ENCODE peak calls at places on chromosomes 5 and 9, in seven cellular contexts. B is PC-3, V is OCI-LY7, L is GM23338, P is SK-N-SH, D is HCT116, A is neural progenitor cell. S is an unnamed sample.

GRCh38 chr9:137945581-137945980 is 68.0 kb downstream of the CACNA1B start:
- DNase-seq in B (peak; percentile 2), V (peak; percentile 35), L (peak; percentile 41), P (no peak), D (no peak), A (no peak), S (no peak)

GRCh38 chr9:123435471-123435870 is 79.5 kb downstream of the CRB2 start:
- DNase-seq in B (no peak), V (no peak), L (no peak), P (no peak), D (no peak), A (no peak), S (no peak)

GRCh38 chr9:2800385-2801179 is 43.3 kb downstream of the PUM3 start:
- DNase-seq in B (no peak), V (no peak), L (no peak), P (peak; percentile 15), D (no peak), A (peak; percentile 57), S (peak; percentile 29)

GRCh38 chr9:21983509-21983908 is 10.7 kb downstream of the CDKN2A start:
- DNase-seq in B (no peak), V (no peak), L (no peak), P (no peak), D (no peak), A (no peak), S (no peak)

GRCh38 chr9:135850737-135851136 is 56.6 kb downstream of the CAMSAP1 start:
- DNase-seq in B (peak; percentile 24), V (no peak), L (no peak), P (no peak), D (no peak), A (no peak), S (no peak)

GRCh38 chr5:33688041-33688980 is 203.5 kb downstream of the ADAMTS12 start:
- DNase-seq in B (no peak), V (no peak), L (no peak), P (no peak), D (no peak), A (no peak), S (peak; percentile 75)

GRCh38 chr9:16039988-16040761 is 487.3 kb downstream of the CCDC171 start:
- DNase-seq in B (peak; percentile 70), V (no peak), L (peak; percentile 21), P (peak; percentile 25), D (no peak), A (peak; percentile 89), S (no peak)

GRCh38 chr9:125161284-125161918 is 18.1 kb upstream of the SCAI start:
- DNase-seq in B (no peak), V (no peak), L (no peak), P (no peak), D (no peak), A (no peak), S (peak; percentile 67)

GRCh38 chr9:37618817-37619216 is 26.4 kb upstream of the TOMM5 start:
- DNase-seq in B (peak; percentile 50), V (no peak), L (no peak), P (no peak), D (no peak), A (no peak), S (peak; percentile 82)

GRCh38 chr5:38438757-38439156 is 117.7 kb downstream of the LIFR start:
- DNase-seq in B (no peak), V (no peak), L (no peak), P (no peak), D (no peak), A (no peak), S (no peak)

GRCh38 chr9:121201045-121201737 is 478 bp downstream of the RAB14 start:
- DNase-seq in B (no peak), V (peak; percentile 64), L (peak; percentile 60), P (no peak), D (no peak), A (peak; percentile 75), S (peak; percentile 71)

GRCh38 chr9:105195259-105195658 is 49.2 kb upstream of the SLC44A1 start:
- DNase-seq in B (no peak), V (no peak), L (no peak), P (no peak), D (no peak), A (no peak), S (no peak)

GRCh38 chr5:33997331-33997983 is 10.4 kb downstream of the AMACR start:
- DNase-seq in B (peak; percentile 88), V (peak; percentile 40), L (peak; percentile 75), P (peak; percentile 58), D (peak; percentile 19), A (peak; percentile 58), S (peak; percentile 93)

GRCh38 chr5:42587056-42587723 is 164.0 kb downstream of the GHR start:
- DNase-seq in B (no peak), V (no peak), L (no peak), P (no peak), D (no peak), A (no peak), S (no peak)

GRCh38 chr5:90696148-90696547 is 137.6 kb downstream of the ADGRV1 start:
- DNase-seq in B (no peak), V (no peak), L (no peak), P (no peak), D (no peak), A (peak; percentile 16), S (no peak)

GRCh38 chr5:53944981-53945380 is 365.4 kb downstream of the ARL15 start:
- DNase-seq in B (no peak), V (no peak), L (no peak), P (no peak), D (no peak), A (no peak), S (no peak)

GRCh38 chr5:68383888-68384310 is 168.3 kb downstream of the PIK3R1 start:
- DNase-seq in B (no peak), V (no peak), L (no peak), P (no peak), D (no peak), A (no peak), S (no peak)

GRCh38 chr9:1009101-1009707 is 32.7 kb downstream of the DMRT3 start:
- DNase-seq in B (peak; percentile 90), V (peak; percentile 81), L (peak; percentile 84), P (peak; percentile 74), D (peak; percentile 51), A (peak; percentile 82), S (peak; percentile 87)

GRCh38 chr9:14480561-14480960 is 166.6 kb upstream of the NFIB start:
- DNase-seq in B (no peak), V (no peak), L (no peak), P (no peak), D (no peak), A (no peak), S (no peak)

GRCh38 chr9:135602789-135603481 is 36.4 kb downstream of the GLT6D1 start:
- DNase-seq in B (peak; percentile 56), V (peak; percentile 57), L (peak; percentile 69), P (peak; percentile 68), D (peak; percentile 29), A (peak; percentile 34), S (peak; percentile 49)

GRCh38 chr5:151180291-151180690 is 22.7 kb upstream of the ANXA6 start:
- DNase-seq in B (no peak), V (no peak), L (no peak), P (no peak), D (no peak), A (no peak), S (no peak)

GRCh38 chr5:135977375-135977928 is 22.7 kb upstream of the LECT2 start:
- DNase-seq in B (no peak), V (peak; percentile 29), L (peak; percentile 85), P (no peak), D (peak; percentile 73), A (peak; percentile 86), S (no peak)

GRCh38 chr5:72649449-72649848 is 142.2 kb upstream of the ZNF366 start:
- DNase-seq in B (peak; percentile 63), V (no peak), L (no peak), P (no peak), D (no peak), A (no peak), S (peak; percentile 46)

GRCh38 chr5:14716755-14717752 is 52.5 kb downstream of the OTULIN start:
- DNase-seq in B (no peak), V (no peak), L (no peak), P (no peak), D (no peak), A (no peak), S (no peak)

GRCh38 chr9:131500377-131500776 is 2.3 kb upstream of the POMT1 start:
- DNase-seq in B (no peak), V (no peak), L (no peak), P (no peak), D (no peak), A (no peak), S (no peak)

GRCh38 chr9:131499254-131499653 is 3.5 kb upstream of the POMT1 start:
- DNase-seq in B (no peak), V (no peak), L (no peak), P (no peak), D (no peak), A (no peak), S (no peak)

GRCh38 chr9:131502781-131503625 is at the start of gene POMT1:
- DNase-seq in B (peak; percentile 77), V (no peak), L (peak; percentile 92), P (peak; percentile 99), D (peak; percentile 18), A (peak; percentile 95), S (peak; percentile 92)

GRCh38 chr9:131503626-131504465 is 1.1 kb downstream of the POMT1 start:
- DNase-seq in B (peak; percentile 62), V (no peak), L (peak; percentile 65), P (peak; percentile 65), D (no peak), A (peak; percentile 23), S (peak; percentile 74)

DNA sequence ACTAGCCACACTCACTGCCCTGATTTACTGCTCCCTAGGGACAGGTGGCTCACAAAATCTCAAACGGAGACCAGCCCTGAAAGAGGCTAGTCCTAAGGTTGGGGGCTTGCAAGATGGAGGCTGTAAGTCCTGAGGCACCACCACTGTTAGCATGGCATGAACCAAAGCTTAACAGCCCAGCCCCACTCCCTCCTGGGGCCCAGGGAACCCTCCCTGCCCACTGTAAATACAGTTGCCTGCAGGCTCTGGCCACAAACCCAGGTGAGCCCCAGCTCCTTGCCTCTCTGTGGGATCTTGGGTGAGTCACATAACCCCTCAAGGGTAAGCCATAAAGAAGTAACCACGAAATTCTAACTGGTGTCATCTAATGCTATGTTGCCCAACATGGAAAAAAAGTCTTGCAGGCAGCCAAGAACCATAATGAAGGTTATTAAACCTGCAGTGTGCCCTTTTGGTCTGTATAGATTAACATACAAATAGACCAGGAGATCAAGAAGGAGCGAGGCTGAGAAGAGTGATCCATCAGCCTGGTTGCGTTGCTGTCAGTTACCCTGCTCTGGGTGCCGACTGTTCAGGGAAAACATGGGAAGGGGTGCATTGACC is 1.7 kb upstream of the POMT1 start:
- DNase-seq in B (peak; percentile 78), V (no peak), L (no peak), P (no peak), D (no peak), A (no peak), S (peak; percentile 84)
- H3K4me3 ChIP-seq in B (no peak overlapping the region), V (no peak overlapping the region), L (no peak overlapping the region), P (no peak overlapping the region), D (no peak overlapping the region), A (no peak overlapping the region), S (no peak overlapping the region)

GRCh38 chr5:139061274-139061673 is 136.9 kb downstream of the SIL1 start:
- DNase-seq in B (peak; percentile 48), V (no peak), L (no peak), P (no peak), D (no peak), A (no peak), S (peak; percentile 85)
- H3K4me1 ChIP-seq in B (peaks cover 28% of the 10 kb centered on the region), V (no peaks in the 10 kb centered on the region), L (peaks cover 8% of the 10 kb centered on the region), P (peaks cover 18% of the 10 kb centered on the region), D (peaks cover 11% of the 10 kb centered on the region), A (peaks cover 35% of the 10 kb centered on the region), S (peaks cover 37% of the 10 kb centered on the region)

GRCh38 chr5:149313151-149313841 is 32.0 kb upstream of the GRPEL2 start:
- DNase-seq in B (no peak), V (no peak), L (no peak), P (no peak), D (no peak), A (no peak), S (no peak)
- TF ChIP-seq EZH2phosphoT487 in B (no peak), V (no peak), L (no peak), P (no peak), D (no peak), A (no peak), S (no peak)

GRCh38 chr5:126600631-126601511 is at the start of gene PHAX:
- DNase-seq in B (peak; percentile 76), V (peak; percentile 90), L (peak; percentile 89), P (peak; percentile 94), D (no peak), A (peak; percentile 92), S (peak; percentile 96)
- H3K4me3 ChIP-seq in B (peak within 1 kb of the TSS; percentile 99), V (peak within 1 kb of the TSS; percentile 86), L (peak within 1 kb of the TSS; percentile 96), P (peak within 1 kb of the TSS; percentile 81), D (peak within 1 kb of the TSS; percentile 74), A (peak within 1 kb of the TSS; percentile 83), S (peak within 1 kb of the TSS; percentile 96)

S was measured in GM23248.